ENCODE peak calls at places on chromosomes 12 and 14, in four cellular contexts. One of them, this sample, is unnamed.

GRCh38 chr14:75268638-75269550 is 9.7 kb upstream of the FOS start:
- DNase-seq in kidney: no peak
- DNase-seq in PC-9: peak
- DNase-seq in AG04449: no peak
- DNase-seq in this sample: no peak

GRCh38 chr14:77848031-77848430 is 48.1 kb downstream of the ADCK1 start:
- DNase-seq in AG04449: peak
- DNase-seq in kidney: no peak
- DNase-seq in PC-9: no peak
- DNase-seq in this sample: no peak

GRCh38 chr14:58805057-58805456 is 167.3 kb downstream of the DACT1 start:
- DNase-seq in kidney: no peak
- DNase-seq in AG04449: no peak
- DNase-seq in PC-9: no peak
- DNase-seq in this sample: no peak

GRCh38 chr14:71466942-71467341 is 465.3 kb upstream of the RGS6 start:
- DNase-seq in PC-9: no peak
- DNase-seq in kidney: no peak
- DNase-seq in AG04449: no peak
- DNase-seq in this sample: no peak

GRCh38 chr14:31879661-31880348 is 197.3 kb upstream of the ARHGAP5 start:
- DNase-seq in PC-9: no peak
- DNase-seq in AG04449: no peak
- DNase-seq in kidney: no peak
- DNase-seq in this sample: no peak

GRCh38 chr12:39713552-39713951 is 93.9 kb upstream of the ABCD2 start:
- DNase-seq in kidney: no peak
- DNase-seq in PC-9: no peak
- DNase-seq in AG04449: no peak
- DNase-seq in this sample: no peak

GRCh38 chr14:79661762-79662161 is 549.5 kb downstream of the DIO2 start:
- DNase-seq in PC-9: no peak
- DNase-seq in AG04449: no peak
- DNase-seq in kidney: no peak
- DNase-seq in this sample: peak

GRCh38 chr14:22545842-22546721 is 42.9 kb downstream of the DAD1 start:
- DNase-seq in kidney: peak
- DNase-seq in PC-9: no peak
- DNase-seq in AG04449: no peak
- DNase-seq in this sample: peak

GRCh38 chr12:65741662-65742480 is 82.4 kb upstream of the HMGA2 start:
- DNase-seq in kidney: no peak
- DNase-seq in PC-9: no peak
- DNase-seq in AG04449: no peak
- DNase-seq in this sample: no peak

GRCh38 chr14:23861666-23862065 is 91.9 kb upstream of the DHRS4 start:
- DNase-seq in PC-9: no peak
- DNase-seq in AG04449: no peak
- DNase-seq in kidney: no peak
- DNase-seq in this sample: peak

GRCh38 chr14:56891226-56891625 is 80.9 kb upstream of the OTX2 start:
- DNase-seq in PC-9: no peak
- DNase-seq in kidney: no peak
- DNase-seq in AG04449: no peak
- DNase-seq in this sample: peak

GRCh38 chr14:64113279-64113678 is 180.9 kb downstream of the ESR2 start:
- DNase-seq in PC-9: no peak
- DNase-seq in kidney: peak
- DNase-seq in AG04449: no peak
- DNase-seq in this sample: no peak

GRCh38 chr12:100612557-100612956 is 39.1 kb downstream of the GAS2L3 start:
- DNase-seq in kidney: no peak
- DNase-seq in PC-9: no peak
- DNase-seq in AG04449: no peak
- DNase-seq in this sample: no peak

GRCh38 chr12:5070090-5070489 is 26.4 kb downstream of the KCNA5 start:
- DNase-seq in kidney: no peak
- DNase-seq in PC-9: no peak
- DNase-seq in AG04449: no peak
- DNase-seq in this sample: no peak

GRCh38 chr12:72273499-72273837 is 1.3 kb downstream of the TRHDE start:
- DNase-seq in PC-9: no peak
- DNase-seq in kidney: no peak
- DNase-seq in AG04449: no peak
- DNase-seq in this sample: no peak

GRCh38 chr12:108483213-108483920 is 31.7 kb upstream of the FICD start:
- DNase-seq in AG04449: no peak
- DNase-seq in kidney: no peak
- DNase-seq in PC-9: no peak
- DNase-seq in this sample: no peak

GRCh38 chr14:31205681-31206535 is 1.7 kb downstream of the HECTD1 start:
- DNase-seq in AG04449: peak
- DNase-seq in PC-9: no peak
- DNase-seq in kidney: no peak
- DNase-seq in this sample: no peak

GRCh38 chr12:71439613-71440392 is at the start of gene LGR5:
- DNase-seq in AG04449: no peak
- DNase-seq in kidney: peak
- DNase-seq in PC-9: no peak
- DNase-seq in this sample: no peak

GRCh38 chr12:32139064-32139421 is 32.4 kb downstream of the BICD1 start:
- DNase-seq in AG04449: no peak
- DNase-seq in PC-9: no peak
- DNase-seq in kidney: no peak
- DNase-seq in this sample: no peak

GRCh38 chr12:31224768-31225448 is 101.0 kb downstream of the SINHCAF start:
- DNase-seq in AG04449: no peak
- DNase-seq in PC-9: no peak
- DNase-seq in kidney: no peak
- DNase-seq in this sample: no peak

GRCh38 chr12:14024589-14024988 is 43.2 kb upstream of the GRIN2B start:
- DNase-seq in PC-9: no peak
- DNase-seq in kidney: no peak
- DNase-seq in AG04449: no peak
- DNase-seq in this sample: no peak

GRCh38 chr14:60485600-60486251 is at the start of gene C14orf39:
- DNase-seq in AG04449: no peak
- DNase-seq in kidney: peak
- DNase-seq in PC-9: no peak
- DNase-seq in this sample: peak

GRCh38 chr14:101019541-101019940 is 116.0 kb upstream of the RTL1 start:
- DNase-seq in AG04449: no peak
- DNase-seq in PC-9: no peak
- DNase-seq in kidney: no peak
- DNase-seq in this sample: no peak

GRCh38 chr14:76968621-76969063 is 59.9 kb downstream of the IRF2BPL start:
- DNase-seq in kidney: no peak
- DNase-seq in PC-9: no peak
- DNase-seq in AG04449: no peak
- DNase-seq in this sample: no peak

GRCh38 chr12:74780458-74781241 is 243.0 kb downstream of the ATXN7L3B start:
- DNase-seq in kidney: no peak
- DNase-seq in AG04449: peak
- DNase-seq in PC-9: no peak
- DNase-seq in this sample: peak

GRCh38 chr14:28243600-28243999 is 523.0 kb upstream of the FOXG1 start:
- DNase-seq in AG04449: no peak
- DNase-seq in kidney: no peak
- DNase-seq in PC-9: no peak
- DNase-seq in this sample: no peak

GRCh38 chr12:40104461-40105264 is 1.2 kb downstream of the SLC2A13 start:
- DNase-seq in PC-9: no peak
- DNase-seq in kidney: no peak
- DNase-seq in AG04449: no peak
- DNase-seq in this sample: no peak

GRCh38 chr12:85468356-85469157 is 188.5 kb downstream of the ALX1 start:
- DNase-seq in PC-9: peak
- DNase-seq in AG04449: peak
- DNase-seq in kidney: peak
- DNase-seq in this sample: peak

GRCh38 chr12:19177754-19178153 is 48.2 kb downstream of the PLEKHA5 start:
- DNase-seq in kidney: no peak
- DNase-seq in PC-9: no peak
- DNase-seq in AG04449: no peak
- DNase-seq in this sample: no peak

GRCh38 chr14:74583689-74584434 is 28.2 kb downstream of the LTBP2 start:
- DNase-seq in kidney: no peak
- DNase-seq in AG04449: peak
- DNase-seq in PC-9: peak
- DNase-seq in this sample: no peak

GRCh38 chr14:101705733-101706508 is 55.6 kb upstream of the PPP2R5C start:
- DNase-seq in AG04449: no peak
- DNase-seq in kidney: peak
- DNase-seq in PC-9: peak
- DNase-seq in this sample: peak

GRCh38 chr12:3193755-3194154 is 116.6 kb downstream of the TSPAN9 start:
- DNase-seq in PC-9: no peak
- DNase-seq in AG04449: no peak
- DNase-seq in kidney: no peak
- DNase-seq in this sample: no peak

GRCh38 chr12:121915841-121916321 is 2.5 kb upstream of the CFAP251 start:
- DNase-seq in AG04449: no peak
- DNase-seq in kidney: no peak
- DNase-seq in PC-9: no peak
- DNase-seq in this sample: no peak

GRCh38 chr14:68897559-68898160 is 81.4 kb downstream of the ACTN1 start:
- DNase-seq in PC-9: no peak
- DNase-seq in kidney: peak
- DNase-seq in AG04449: no peak
- DNase-seq in this sample: no peak
- TF ChIP-seq CTCF in PC-9: no peak
- TF ChIP-seq CTCF in kidney: no peak
- TF ChIP-seq CTCF in AG04449: no peak
- TF ChIP-seq CTCF in this sample: no peak

GRCh38 chr12:124392271-124392990 is 97.5 kb downstream of the RFLNA start:
- DNase-seq in PC-9: peak
- DNase-seq in AG04449: no peak
- DNase-seq in kidney: peak
- DNase-seq in this sample: no peak

GRCh38 chr12:124394462-124395128 is 99.7 kb downstream of the RFLNA start:
- DNase-seq in PC-9: no peak
- DNase-seq in AG04449: no peak
- DNase-seq in kidney: no peak
- DNase-seq in this sample: no peak

GRCh38 chr12:124392991-124393790 is 98.3 kb downstream of the RFLNA start:
- DNase-seq in PC-9: peak
- DNase-seq in kidney: peak
- DNase-seq in AG04449: no peak
- DNase-seq in this sample: peak

GRCh38 chr12:124395284-124395752 is 100.4 kb downstream of the RFLNA start:
- DNase-seq in kidney: no peak
- DNase-seq in PC-9: no peak
- DNase-seq in AG04449: no peak
- DNase-seq in this sample: no peak

GRCh38 chr12:124393831-124394230 is 98.9 kb downstream of the RFLNA start:
- DNase-seq in kidney: no peak
- DNase-seq in AG04449: no peak
- DNase-seq in PC-9: no peak
- DNase-seq in this sample: no peak
- H3K4me3 ChIP-seq in kidney: no peak
- H3K4me3 ChIP-seq in AG04449: no peak
- H3K4me3 ChIP-seq in PC-9: no peak
- H3K4me3 ChIP-seq in this sample: no peak

DNA sequence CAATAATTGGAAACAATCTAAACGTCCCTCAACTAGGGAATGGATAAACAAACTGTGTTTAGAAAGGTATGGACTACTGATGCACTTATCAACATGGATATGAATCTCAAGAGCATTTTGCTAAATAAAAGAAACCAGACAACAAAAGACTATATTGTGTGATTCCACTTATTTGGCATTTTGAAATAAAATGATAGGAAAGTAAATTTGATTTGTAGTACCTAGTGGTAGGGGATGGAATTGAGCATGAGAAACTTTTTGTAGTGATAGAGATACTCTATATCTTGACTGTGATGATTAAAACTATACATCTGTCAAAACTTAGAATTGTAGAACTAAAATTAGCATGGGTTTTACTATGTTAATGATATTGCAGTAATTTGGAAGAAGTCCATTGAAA is 87.1 kb downstream of the ARID2 start:
- DNase-seq in kidney: no peak
- DNase-seq in PC-9: no peak
- DNase-seq in AG04449: no peak
- DNase-seq in this sample: no peak
- TF ChIP-seq CTCF in kidney: no peak
- TF ChIP-seq CTCF in PC-9: no peak
- TF ChIP-seq CTCF in AG04449: no peak
- TF ChIP-seq CTCF in this sample: no peak

DNA sequence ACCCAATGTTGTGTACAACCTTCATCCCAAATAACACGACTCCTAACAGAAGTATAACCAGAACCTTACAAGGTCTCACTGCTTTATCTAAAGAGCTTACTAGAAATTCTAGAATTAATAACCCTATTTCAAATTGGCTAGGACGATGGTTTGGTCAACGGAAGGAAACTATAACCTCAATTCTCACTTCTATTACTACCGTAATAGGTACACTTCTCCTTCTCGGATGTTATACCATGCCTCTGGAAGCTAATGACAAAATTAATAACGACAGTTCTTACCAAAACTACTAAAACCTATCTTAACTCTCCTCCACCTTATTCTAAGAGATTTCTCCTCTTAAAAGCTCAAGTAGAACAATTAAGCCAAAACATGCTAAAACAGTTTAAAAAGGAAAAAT is 23.6 kb upstream of the UBC start:
- DNase-seq in kidney: no peak
- DNase-seq in AG04449: no peak
- DNase-seq in PC-9: no peak
- DNase-seq in this sample: no peak
- H3K4me3 ChIP-seq in kidney: no peak
- H3K4me3 ChIP-seq in AG04449: no peak
- H3K4me3 ChIP-seq in PC-9: peak
- H3K4me3 ChIP-seq in this sample: no peak

GRCh38 chr14:72634910-72635647 is 258.8 kb downstream of the DPF3 start:
- DNase-seq in AG04449: no peak
- DNase-seq in kidney: no peak
- DNase-seq in PC-9: no peak
- DNase-seq in this sample: no peak
- TF ChIP-seq CTCF in AG04449: no peak
- TF ChIP-seq CTCF in kidney: no peak
- TF ChIP-seq CTCF in PC-9: no peak
- TF ChIP-seq CTCF in this sample: no peak